ENCODE peak calls at places on chromosome 1, in ten cellular contexts. W, P, H, O, X, J, C, R, B and G are unnamed samples.

GRCh38 chr1:209844695-209845404 is 17.1 kb downstream of the UTP25 start:
- DNase-seq in H (no peak), X (peak; percentile 78), B (no peak), C (no peak), P (no peak), R (no peak), O (no peak), W (no peak), J (no peak), G (no peak)

GRCh38 chr1:67966001-67966665 is 84.3 kb downstream of the DIRAS3 start:
- DNase-seq in B (no peak), C (no peak), R (no peak), W (no peak), H (no peak), P (no peak), O (no peak), X (no peak), J (no peak), G (no peak)

GRCh38 chr1:154006136-154006535 is 15.6 kb downstream of the RPS27 start:
- DNase-seq in X (no peak), R (no peak), W (no peak), J (peak; percentile 86), P (no peak), B (no peak), C (no peak), O (no peak), H (no peak), G (no peak)

GRCh38 chr1:184483101-184483813 is 96.4 kb downstream of the C1orf21 start:
- DNase-seq in W (no peak), J (peak; percentile 83), O (no peak), C (peak; percentile 57), H (no peak), B (no peak), X (no peak), P (no peak), R (no peak), G (no peak)

GRCh38 chr1:12595839-12596821 is 21.9 kb downstream of the DHRS3 start:
- DNase-seq in R (no peak), P (peak; percentile 82), X (no peak), J (peak; percentile 98), H (peak; percentile 59), W (no peak), B (peak; percentile 28), O (peak; percentile 79), C (no peak), G (no peak)

GRCh38 chr1:232709339-232709738 is 79.4 kb upstream of the SIPA1L2 start:
- DNase-seq in O (no peak), X (no peak), W (no peak), P (no peak), R (no peak), B (no peak), C (no peak), J (peak; percentile 31), H (no peak), G (no peak)

GRCh38 chr1:245858683-245859509 is 648.2 kb downstream of the SMYD3 start:
- DNase-seq in O (no peak), W (no peak), J (peak; percentile 72), B (no peak), R (no peak), C (no peak), P (no peak), H (no peak), X (no peak), G (no peak)

GRCh38 chr1:50418600-50419109 is 4.6 kb downstream of the DMRTA2 start:
- DNase-seq in C (no peak), P (no peak), B (no peak), J (no peak), H (no peak), X (no peak), O (peak; percentile 61), R (no peak), W (no peak), G (no peak)

GRCh38 chr1:56795864-56796263 is 23.3 kb downstream of the FYB2 start:
- DNase-seq in W (no peak), X (no peak), P (no peak), B (no peak), H (no peak), O (no peak), J (no peak), R (no peak), C (no peak), G (no peak)

GRCh38 chr1:234773936-234774677 is 164.1 kb upstream of the IRF2BP2 start:
- DNase-seq in C (no peak), R (no peak), H (no peak), O (no peak), W (no peak), X (no peak), J (no peak), B (peak; percentile 19), P (no peak), G (no peak)

GRCh38 chr1:215001419-215002021 is 81.0 kb upstream of the KCNK2 start:
- DNase-seq in H (no peak), W (no peak), J (no peak), X (no peak), B (no peak), C (peak; percentile 60), O (no peak), P (no peak), R (no peak), G (no peak)

GRCh38 chr1:109897244-109897955 is 13.2 kb upstream of the CSF1 start:
- DNase-seq in X (no peak), H (no peak), O (no peak), R (no peak), J (no peak), W (no peak), B (no peak), P (no peak), C (no peak), G (no peak)

GRCh38 chr1:118954286-118954890 is 33.8 kb downstream of the TBX15 start:
- DNase-seq in O (no peak), W (no peak), B (no peak), P (no peak), R (no peak), X (no peak), J (no peak), H (no peak), C (no peak), G (no peak)

GRCh38 chr1:199020046-199020445 is 381.2 kb downstream of the PTPRC start:
- DNase-seq in X (no peak), H (no peak), W (no peak), C (no peak), B (no peak), P (no peak), J (no peak), O (no peak), R (no peak), G (peak; percentile 91)